ENCODE peak calls at places on chromosome 10, in four cellular contexts. U is right lobe of liver, F is uterus, I is coronary artery. E is an unnamed sample.

GRCh38 chr10:42790835-42791234 is 8.2 kb downstream of the BMS1 start:
- DNase-seq in F (no peak), I (no peak), U (no peak), E (no peak)

GRCh38 chr10:3563298-3563697 is 221.7 kb downstream of the KLF6 start:
- DNase-seq in F (no peak), I (no peak), U (no peak), E (no peak)

GRCh38 chr10:67077376-67077775 is 151.5 kb downstream of the LRRTM3 start:
- DNase-seq in U (no peak), I (no peak), F (no peak), E (no peak)

GRCh38 chr10:49367600-49367999 is 28.3 kb downstream of the DRGX start:
- DNase-seq in F (no peak), U (no peak), I (peak), E (no peak)

GRCh38 chr10:113529575-113529974 is 23.3 kb upstream of the HABP2 start:
- DNase-seq in F (no peak), I (no peak), U (no peak), E (no peak)

GRCh38 chr10:96230527-96230926 is 40.8 kb downstream of the BLNK start:
- DNase-seq in U (no peak), I (no peak), F (no peak), E (no peak)

GRCh38 chr10:53846809-53847208 is 954.2 kb downstream of the PCDH15 start:
- DNase-seq in F (no peak), U (no peak), I (no peak), E (no peak)

GRCh38 chr10:15112657-15113056 is 15.5 kb downstream of the RPP38 start:
- DNase-seq in I (no peak), F (no peak), U (no peak), E (no peak)

GRCh38 chr10:63376560-63377304 is 89.0 kb downstream of the JMJD1C start:
- DNase-seq in I (no peak), U (no peak), F (no peak), E (no peak)

GRCh38 chr10:12590682-12591642 is 241.6 kb downstream of the CAMK1D start:
- DNase-seq in I (no peak), U (peak), F (no peak), E (no peak)

GRCh38 chr10:26903818-26904217 is 43.1 kb upstream of the ABI1 start:
- DNase-seq in F (no peak), U (no peak), I (no peak), E (no peak)

GRCh38 chr10:97888641-97889262 is 39.1 kb downstream of the GOLGA7B start:
- DNase-seq in U (no peak), I (no peak), F (no peak), E (no peak)

GRCh38 chr10:61329854-61330253 is 123.3 kb downstream of the TMEM26 start:
- DNase-seq in I (no peak), F (no peak), U (no peak), E (no peak)

GRCh38 chr10:98349508-98349922 is 65.5 kb downstream of the PYROXD2 start:
- DNase-seq in U (no peak), I (peak), F (peak), E (peak)

GRCh38 chr10:43409385-43410109 is 561 bp upstream of the HNRNPF start:
- DNase-seq in U (peak), I (no peak), F (peak), E (peak)

GRCh38 chr10:4651404-4652037 is 174.5 kb upstream of the AKR1E2 start:
- DNase-seq in I (no peak), U (no peak), F (no peak), E (no peak)

GRCh38 chr10:44154956-44155355 is 229.9 kb downstream of the CXCL12 start:
- DNase-seq in I (no peak), U (no peak), F (no peak), E (no peak)

GRCh38 chr10:71970331-71970730 is 6.1 kb downstream of the CHST3 start:
- DNase-seq in F (no peak), I (no peak), U (no peak), E (no peak)

GRCh38 chr10:48526371-48526821 is 78.5 kb downstream of the ARHGAP22 start:
- DNase-seq in U (peak), F (no peak), I (peak), E (no peak)

GRCh38 chr10:29555746-29556481 is 78.9 kb downstream of the SVIL start:
- DNase-seq in U (no peak), I (no peak), F (peak), E (no peak)

GRCh38 chr10:1155791-1156615 is 99.8 kb downstream of the WDR37 start:
- DNase-seq in I (peak), U (no peak), F (no peak), E (no peak)

GRCh38 chr10:71273506-71273905 is 45.6 kb upstream of the SLC29A3 start:
- DNase-seq in U (no peak), I (no peak), F (no peak), E (no peak)

GRCh38 chr10:123402656-123403055 is 248.5 kb downstream of the BUB3 start:
- DNase-seq in U (no peak), I (no peak), F (no peak), E (no peak)

GRCh38 chr10:70274643-70275042 is 9.2 kb downstream of the NPFFR1 start:
- DNase-seq in F (peak), I (no peak), U (no peak), E (no peak)

GRCh38 chr10:82358486-82359097 is 483.6 kb downstream of the NRG3 start:
- DNase-seq in I (no peak), F (no peak), U (no peak), E (peak)

GRCh38 chr10:78543026-78543748 is 509.5 kb downstream of the RPS24 start:
- DNase-seq in F (no peak), U (no peak), I (peak), E (no peak)

GRCh38 chr10:111098679-111099437 is 22.0 kb downstream of the ADRA2A start:
- DNase-seq in F (no peak), U (no peak), I (no peak), E (no peak)

GRCh38 chr10:59206204-59206720 is 29.8 kb downstream of the PHYHIPL start:
- DNase-seq in F (no peak), I (no peak), U (no peak), E (no peak)

GRCh38 chr10:34346516-34347150 is 468.5 kb downstream of the PARD3 start:
- DNase-seq in I (no peak), U (no peak), F (no peak), E (no peak)

GRCh38 chr10:33008499-33009243 is 50.6 kb upstream of the ITGB1 start:
- DNase-seq in F (peak), U (peak), I (no peak), E (no peak)

GRCh38 chr10:129219364-129219763 is 247.7 kb upstream of the MGMT start:
- DNase-seq in U (no peak), I (no peak), F (no peak), E (no peak)

GRCh38 chr10:86207226-86207625 is 159.4 kb downstream of the GRID1 start:
- DNase-seq in I (no peak), F (no peak), U (no peak), E (no peak)
- H3K27ac ChIP-seq in I (no peak), F (no peak), U (no peak), E (no peak)

DNA sequence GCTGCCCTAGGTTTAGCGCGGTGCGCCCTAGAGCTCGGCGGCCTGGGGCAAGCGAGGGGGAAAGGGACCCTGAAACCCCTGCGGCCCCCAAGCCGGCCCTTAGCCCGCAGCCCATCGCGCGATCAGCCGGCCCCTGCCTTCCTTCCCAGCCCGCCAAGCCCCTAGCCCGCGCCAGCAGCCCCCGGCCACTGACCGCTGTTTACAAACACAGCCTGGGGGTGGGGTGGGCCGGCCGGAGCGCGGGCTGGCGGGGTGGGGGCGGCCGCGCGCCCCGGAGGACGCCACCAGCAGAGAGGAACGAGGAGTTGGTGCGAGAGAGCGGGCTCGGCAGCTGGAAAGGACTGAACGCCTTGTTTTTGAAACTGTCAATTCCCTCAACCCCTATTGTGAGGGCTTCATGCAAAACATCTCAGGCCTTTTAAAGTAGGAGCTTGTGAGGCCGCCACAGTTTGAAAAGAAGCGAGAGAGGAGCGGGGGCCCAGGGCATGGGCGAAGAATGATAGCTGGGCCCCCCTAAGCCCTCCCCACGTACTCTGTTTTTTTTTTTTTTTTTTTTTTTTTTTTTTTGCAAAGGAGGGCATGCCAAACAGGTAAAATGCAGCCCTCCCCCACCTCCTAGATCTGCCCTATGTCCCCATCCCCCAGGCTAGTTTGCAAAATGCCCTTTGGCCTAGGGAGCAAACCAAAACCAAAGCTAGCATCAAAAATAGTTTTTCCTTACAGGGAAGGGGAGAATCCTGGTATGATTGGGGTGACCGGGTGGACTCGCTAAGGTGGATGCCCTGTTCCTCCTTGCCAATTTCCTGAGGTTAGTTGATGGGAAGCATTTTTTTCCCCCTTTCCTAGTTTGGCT is 15.0 kb downstream of the SKIDA1 start:
- DNase-seq in I (no peak), F (no peak), U (peak), E (no peak)
- H3K4me3 ChIP-seq in I (peak), F (peak), U (peak), E (peak)

DNA sequence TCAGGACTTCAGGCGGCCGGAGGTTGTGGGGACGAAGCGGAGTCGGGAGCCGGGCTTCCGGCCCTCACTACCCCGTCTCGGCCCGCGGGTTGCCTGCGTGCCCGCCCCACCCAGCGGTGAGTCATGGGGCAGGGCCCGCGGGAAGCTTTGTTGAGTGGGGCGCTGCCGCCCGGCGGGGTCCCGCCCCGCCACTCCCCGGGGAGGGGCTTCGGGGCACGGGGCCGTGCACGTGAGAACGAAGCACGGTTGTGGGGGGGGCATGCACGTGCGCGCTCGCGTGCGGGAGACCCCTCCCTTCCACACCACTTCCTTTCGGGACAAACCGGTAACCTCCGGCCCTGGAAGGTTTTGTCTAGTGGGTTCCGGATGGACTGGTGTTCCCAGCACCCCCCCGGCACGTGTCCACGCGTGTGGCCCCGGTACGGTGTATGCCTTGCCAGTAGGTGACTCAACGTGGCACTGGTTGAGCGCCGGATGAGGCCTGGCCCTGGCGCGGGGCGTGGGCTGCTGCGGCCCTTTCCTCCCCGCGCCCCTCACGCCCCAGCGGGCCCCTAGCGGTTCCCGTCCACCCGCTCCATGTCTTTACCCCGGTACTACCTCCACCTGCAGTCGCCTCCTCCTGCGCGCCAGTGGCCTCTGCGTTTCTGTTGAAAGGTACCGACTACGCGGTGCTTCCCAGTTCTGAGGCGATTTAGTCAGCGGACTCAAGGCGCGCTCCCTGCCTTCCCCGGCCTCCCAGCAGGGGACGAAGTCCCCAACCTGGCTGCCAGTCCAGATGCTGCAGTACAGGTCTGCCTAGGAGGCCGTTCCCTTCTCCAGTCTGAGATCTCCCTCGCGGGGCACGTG is 3.1 kb downstream of the ADIRF start:
- DNase-seq in I (peak), F (peak), U (peak), E (peak)
- TF ChIP-seq CTCF in I (no peak), F (peak), U (no peak), E (peak)

GRCh38 chr10:132065491-132066105 is at the start of gene JAKMIP3:
- DNase-seq in F (peak), I (peak), U (no peak), E (no peak)
- H3K27ac ChIP-seq in F (peak), I (peak), U (no peak), E (peak)

GRCh38 chr10:31000071-31000787 is 31.4 kb downstream of the ZNF438 start:
- DNase-seq in F (no peak), U (no peak), I (no peak), E (no peak)

GRCh38 chr10:30999084-30999712 is 32.5 kb downstream of the ZNF438 start:
- DNase-seq in F (no peak), I (no peak), U (no peak), E (no peak)

GRCh38 chr10:30996481-30996980 is 35.1 kb downstream of the ZNF438 start:
- DNase-seq in U (no peak), I (no peak), F (no peak), E (no peak)

GRCh38 chr10:30995081-30995480 is 36.6 kb downstream of the ZNF438 start:
- DNase-seq in F (no peak), I (no peak), U (no peak), E (no peak)

DNA sequence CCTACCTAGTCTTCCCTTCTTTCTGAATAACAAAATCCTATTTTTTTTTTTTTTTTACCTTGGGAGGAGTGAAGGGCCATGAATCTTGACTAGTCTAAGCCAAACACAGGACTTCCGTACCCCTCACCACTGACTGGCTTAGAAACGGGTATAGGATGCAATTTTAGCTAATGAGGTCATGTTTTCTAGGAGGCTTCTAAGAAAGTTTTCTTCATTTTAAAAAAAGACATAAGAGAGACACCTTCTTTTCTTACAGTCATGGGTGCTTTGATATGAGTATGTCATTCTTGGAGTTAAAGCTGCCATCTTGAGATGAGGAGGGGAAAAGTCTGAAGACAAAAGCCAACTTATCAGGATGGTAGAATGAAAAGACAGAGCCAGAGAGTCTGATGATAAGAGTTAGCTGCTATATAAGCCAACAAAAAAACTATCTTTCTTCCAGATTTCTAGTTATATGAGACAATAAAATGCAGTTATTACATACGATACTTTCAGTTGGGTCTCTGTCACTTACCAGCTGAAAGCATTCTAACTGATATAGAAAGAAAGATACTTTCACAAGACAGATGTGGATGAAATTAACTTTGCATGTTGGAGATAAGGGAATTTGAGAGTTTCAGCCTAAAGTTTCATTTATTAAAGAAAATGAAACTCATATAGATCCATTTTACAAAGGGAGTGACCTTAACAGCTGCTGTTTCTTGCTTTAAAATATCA is 34.0 kb downstream of the ZNF438 start:
- DNase-seq in I (no peak), U (no peak), F (no peak), E (no peak)
- H3K4me3 ChIP-seq in I (no peak), U (peak), F (no peak), E (no peak)

GRCh38 chr10:102713483-102713813 is 749 bp downstream of the ARL3 start:
- DNase-seq in I (no peak), F (no peak), U (no peak), E (no peak)

GRCh38 chr10:102712843-102713242 is 1.4 kb downstream of the ARL3 start:
- DNase-seq in I (no peak), F (no peak), U (no peak), E (no peak)

GRCh38 chr10:102715880-102716279 is 1.4 kb downstream of the SFXN2 start:
- DNase-seq in I (no peak), U (no peak), F (no peak), E (no peak)

GRCh38 chr10:102713814-102714620 is at the start of gene ARL3:
- DNase-seq in U (peak), F (peak), I (peak), E (peak)

DNA sequence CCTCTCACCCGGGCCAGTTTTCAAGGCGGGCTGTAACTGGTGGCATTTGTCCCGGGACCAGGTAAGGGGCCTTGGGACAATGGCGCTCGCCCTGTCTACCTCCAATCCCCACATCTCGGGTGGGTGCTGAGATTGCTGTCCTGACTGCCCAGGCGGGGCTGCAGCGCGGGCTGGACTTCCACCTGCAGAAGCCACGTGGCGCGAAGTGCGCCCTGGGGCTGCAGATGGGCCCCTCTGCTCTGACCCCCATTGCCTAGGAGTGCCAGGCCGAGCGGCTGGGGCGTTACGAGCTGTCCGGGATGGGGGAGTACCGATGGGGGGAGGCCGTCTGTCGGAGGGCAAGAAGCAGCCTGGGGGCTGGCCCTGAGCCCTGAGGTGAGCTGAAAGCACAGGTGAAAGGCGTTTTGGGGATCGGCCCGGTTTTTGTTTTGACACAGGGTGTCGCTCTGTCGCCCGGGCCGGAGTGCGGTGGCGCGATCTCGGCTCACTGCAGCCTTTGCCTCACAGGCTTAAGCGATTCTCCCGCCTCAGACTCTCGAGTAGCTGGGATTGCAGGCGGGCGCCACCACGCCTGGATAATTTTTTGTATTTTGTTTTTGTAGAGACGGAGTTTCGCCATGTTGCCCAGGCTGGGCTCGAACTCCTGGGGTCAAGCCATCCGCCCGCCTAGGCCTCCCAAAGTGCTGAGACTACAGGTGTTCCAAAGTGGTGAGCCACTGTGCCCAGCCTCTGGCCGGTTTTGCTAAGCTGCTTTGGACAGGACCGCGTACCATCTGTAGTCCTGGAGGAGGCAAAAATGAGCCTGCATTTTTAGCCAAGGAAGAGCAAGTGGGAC is at the start of gene SFXN2:
- DNase-seq in I (no peak), F (no peak), U (peak), E (no peak)
- TF ChIP-seq CTCF in I (no peak), F (no peak), U (no peak), E (no peak)

GRCh38 chr10:24550680-24551079 is 173.0 kb downstream of the ARHGAP21 start:
- DNase-seq in I (no peak), U (no peak), F (no peak), E (no peak)

GRCh38 chr10:24542314-24543270 is 181.1 kb downstream of the ARHGAP21 start:
- DNase-seq in F (no peak), I (no peak), U (no peak), E (no peak)

GRCh38 chr10:24545585-24545984 is 178.1 kb downstream of the ARHGAP21 start:
- DNase-seq in U (no peak), I (no peak), F (no peak), E (no peak)

GRCh38 chr10:24541239-24541753 is 182.4 kb downstream of the ARHGAP21 start:
- DNase-seq in I (no peak), U (no peak), F (no peak), E (no peak)

DNA sequence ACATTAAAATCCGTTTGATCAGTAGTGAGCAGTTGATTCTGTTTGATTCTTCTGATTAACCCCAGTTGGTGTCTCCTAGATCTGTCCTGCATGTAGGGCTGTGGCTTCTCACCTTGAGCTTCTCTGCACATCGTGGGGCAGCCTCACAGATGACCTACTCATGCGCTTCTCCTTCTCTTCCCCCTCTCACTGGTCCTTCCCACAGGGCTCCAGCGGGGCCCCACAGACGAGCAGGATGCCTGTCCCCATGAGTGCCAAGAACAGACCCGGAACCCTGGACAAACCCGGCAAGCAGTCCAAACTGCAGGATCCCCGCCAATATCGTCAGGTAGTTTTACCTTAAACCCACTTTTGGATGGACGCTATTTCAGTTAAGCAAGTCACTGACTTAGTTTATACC is 178.9 kb downstream of the ARHGAP21 start:
- DNase-seq in F (no peak), I (no peak), U (no peak), E (no peak)
- H3K27ac ChIP-seq in F (no peak), I (no peak), U (no peak), E (no peak)